ENCODE peak calls at places on chromosomes 13 and 19, in seven cellular contexts. J is sigmoid colon, X is nephron progenitor cell, M is GM10248, P is cardiac fibroblast, K is omental fat pad, W is AG10803. F is an unnamed sample.

GRCh38 chr13:98142427-98143156 is at the start of gene FARP1:
- DNase-seq in J (peak; percentile 86), X (peak; percentile 85), M (peak; percentile 65), P (peak; percentile 73), K (no peak), W (peak; percentile 65), F (peak; percentile 91)

GRCh38 chr13:94595006-94595942 is 678 bp downstream of the TGDS start:
- DNase-seq in J (no peak), X (peak; percentile 10), M (peak; percentile 27), P (peak; percentile 21), K (no peak), W (peak; percentile 17), F (no peak)

GRCh38 chr19:53881482-53882390 is at the start of gene PRKCG:
- DNase-seq in J (no peak), X (peak; percentile 83), M (peak; percentile 54), P (no peak), K (no peak), W (no peak), F (no peak)

GRCh38 chr13:109145631-109146030 is 516.2 kb downstream of the MYO16 start:
- DNase-seq in J (no peak), X (peak; percentile 28), M (peak; percentile 49), P (peak; percentile 85), K (no peak), W (peak; percentile 76), F (no peak)

GRCh38 chr13:98981596-98982195 is 3.8 kb upstream of the DOCK9 start:
- DNase-seq in J (no peak), X (no peak), M (no peak), P (no peak), K (no peak), W (peak; percentile 18), F (no peak)

GRCh38 chr19:15108145-15108844 is 1.1 kb downstream of the SYDE1 start:
- DNase-seq in J (no peak), X (no peak), M (no peak), P (no peak), K (no peak), W (peak; percentile 14), F (no peak)

GRCh38 chr19:5943623-5944022 is 29.6 kb downstream of the CAPS start:
- DNase-seq in J (no peak), X (no peak), M (no peak), P (peak; percentile 64), K (no peak), W (peak; percentile 47), F (no peak)

GRCh38 chr19:17394891-17395415 is 957 bp upstream of the CCDC194 start:
- DNase-seq in J (no peak), X (peak; percentile 50), M (peak; percentile 72), P (peak; percentile 60), K (no peak), W (peak; percentile 60), F (no peak)

GRCh38 chr19:16160445-16160942 is 12.8 kb downstream of the CIB3 start:
- DNase-seq in J (no peak), X (no peak), M (no peak), P (no peak), K (no peak), W (no peak), F (no peak)

GRCh38 chr13:35927554-35927953 is 203.6 kb downstream of the DCLK1 start:
- DNase-seq in J (peak; percentile 77), X (no peak), M (no peak), P (peak; percentile 69), K (no peak), W (peak; percentile 50), F (no peak)
- TF ChIP-seq CTCF in J (no peak), X (no peak), M (no peak), P (no peak), K (no peak), W (no peak), F (no peak)

GRCh38 chr13:113022391-113023216 is 53.6 kb downstream of the MCF2L start:
- DNase-seq in J (no peak), X (peak; percentile 52), M (no peak), P (no peak), K (no peak), W (no peak), F (no peak)

GRCh38 chr13:113021811-113022210 is 52.8 kb downstream of the MCF2L start:
- DNase-seq in J (no peak), X (no peak), M (no peak), P (no peak), K (no peak), W (no peak), F (no peak)

GRCh38 chr13:113023217-113023597 is 54.2 kb downstream of the MCF2L start:
- DNase-seq in J (no peak), X (no peak), M (no peak), P (peak; percentile 61), K (no peak), W (no peak), F (no peak)

GRCh38 chr13:113020323-113021080 is 51.5 kb downstream of the MCF2L start:
- DNase-seq in J (no peak), X (no peak), M (no peak), P (no peak), K (no peak), W (no peak), F (no peak)

DNA sequence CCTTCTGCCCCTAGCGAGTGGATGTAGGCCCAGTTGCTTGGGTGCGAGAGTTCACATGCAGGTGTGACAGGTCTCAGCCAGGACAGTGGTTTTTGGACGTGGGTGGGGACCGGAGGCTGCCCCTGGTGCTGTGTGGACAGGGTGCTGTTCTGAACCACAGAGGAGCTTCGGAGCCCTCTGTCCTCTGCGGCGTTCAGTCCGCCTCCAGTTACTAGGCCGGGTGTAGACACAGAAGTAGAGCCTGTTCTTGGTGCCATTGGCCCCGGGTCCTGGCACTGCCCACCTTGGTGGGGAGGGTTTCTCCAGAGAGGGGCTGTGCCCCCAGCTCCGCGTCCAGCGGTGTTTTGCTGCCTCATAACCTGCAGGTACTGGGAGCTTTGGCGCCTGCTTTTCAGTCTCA is 52.4 kb downstream of the MCF2L start:
- DNase-seq in J (no peak), X (no peak), M (no peak), P (no peak), K (no peak), W (no peak), F (no peak)
- TF ChIP-seq CTCF in J (no peak), X (no peak), M (no peak), P (no peak), K (no peak), W (no peak), F (no peak)

GRCh38 chr19:2199861-2200623 is 36.1 kb downstream of the PLEKHJ1 start:
- DNase-seq in J (no peak), X (no peak), M (no peak), P (no peak), K (no peak), W (no peak), F (no peak)

GRCh38 chr19:2197270-2197669 is 33.5 kb downstream of the DOT1L start:
- DNase-seq in J (no peak), X (no peak), M (no peak), P (no peak), K (no peak), W (no peak), F (no peak)

GRCh38 chr19:2201473-2202148 is 34.5 kb downstream of the PLEKHJ1 start:
- DNase-seq in J (no peak), X (no peak), M (no peak), P (no peak), K (no peak), W (no peak), F (no peak)

GRCh38 chr19:2198317-2198716 is 34.6 kb downstream of the DOT1L start:
- DNase-seq in J (no peak), X (no peak), M (no peak), P (no peak), K (no peak), W (no peak), F (no peak)

DNA sequence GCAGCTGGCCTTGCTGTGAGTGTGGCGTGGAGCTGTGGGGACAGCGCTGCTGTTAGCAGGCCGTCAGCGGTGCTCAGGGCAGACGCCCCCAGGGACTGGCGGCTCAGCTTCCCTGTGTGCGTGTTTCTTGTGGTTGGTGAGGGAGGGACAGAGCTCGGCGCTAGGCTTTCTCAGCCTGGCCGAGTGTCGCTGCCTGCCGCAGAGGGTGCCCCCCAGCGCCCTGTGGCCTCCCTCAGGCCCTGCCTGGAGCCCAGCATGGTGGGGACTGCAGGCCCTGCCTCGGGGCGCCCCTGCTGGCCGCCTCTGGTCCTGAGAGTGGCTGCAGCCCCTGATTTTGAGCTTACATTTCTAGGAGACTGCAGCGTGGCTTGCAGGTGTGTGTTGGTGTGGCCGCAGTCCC is 35.5 kb downstream of the DOT1L start:
- DNase-seq in J (no peak), X (peak; percentile 55), M (no peak), P (no peak), K (no peak), W (no peak), F (no peak)
- TF ChIP-seq CTCF in J (no peak), X (peak; percentile 54), M (peak; percentile 32), P (peak; percentile 28), K (no peak), W (no peak), F (peak; percentile 63)

GRCh38 chr13:33053397-33054066 is 37.3 kb downstream of the KL start:
- DNase-seq in J (no peak), X (no peak), M (no peak), P (no peak), K (no peak), W (peak; percentile 57), F (no peak)

GRCh38 chr13:33060815-33061214 is 44.6 kb downstream of the KL start:
- DNase-seq in J (no peak), X (no peak), M (no peak), P (no peak), K (no peak), W (no peak), F (no peak)

GRCh38 chr13:33052446-33052845 is 36.2 kb downstream of the KL start:
- DNase-seq in J (no peak), X (no peak), M (no peak), P (peak; percentile 35), K (no peak), W (peak; percentile 79), F (no peak)

GRCh38 chr13:33058816-33059215 is 42.6 kb downstream of the KL start:
- DNase-seq in J (no peak), X (no peak), M (no peak), P (no peak), K (no peak), W (no peak), F (no peak)

GRCh38 chr13:33057019-33057785 is 41.0 kb downstream of the KL start:
- DNase-seq in J (no peak), X (no peak), M (peak; percentile 49), P (peak; percentile 42), K (no peak), W (peak; percentile 15), F (no peak)
- TF ChIP-seq CTCF in J (no peak), X (no peak), M (peak; percentile 21), P (peak; percentile 64), K (no peak), W (peak; percentile 57), F (peak; percentile 62)

GRCh38 chr13:74290324-74290773 is 156.1 kb upstream of the KLF12 start:
- DNase-seq in J (no peak), X (no peak), M (peak; percentile 8), P (peak; percentile 92), K (no peak), W (peak; percentile 88), F (no peak)
- TF ChIP-seq CTCF in J (no peak), X (no peak), M (no peak), P (no peak), K (no peak), W (peak; percentile 1), F (no peak)

DNA sequence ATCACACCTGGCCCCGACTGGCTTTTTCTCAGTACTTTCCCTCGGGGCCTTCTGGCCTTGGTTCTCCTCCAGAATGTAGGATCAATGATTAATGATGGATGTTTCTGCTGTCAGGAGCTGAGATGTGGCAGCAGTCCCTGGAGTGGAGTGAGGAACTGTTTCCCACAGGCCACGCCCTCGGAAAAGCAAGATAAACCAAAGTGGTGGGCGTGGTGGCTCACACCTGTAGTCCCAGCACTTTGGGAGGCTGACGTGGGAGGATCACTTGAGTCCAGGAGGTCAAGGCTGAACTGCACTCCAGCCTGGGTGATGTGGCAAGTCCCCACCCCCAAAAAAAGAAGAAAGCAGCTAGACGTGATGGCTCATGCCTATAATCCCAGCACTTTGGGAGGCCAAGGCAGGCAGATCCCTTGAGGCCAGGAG is 7.1 kb upstream of the SHFL start:
- DNase-seq in J (no peak), X (no peak), M (no peak), P (no peak), K (no peak), W (no peak), F (no peak)
- TF ChIP-seq CTCF in J (no peak), X (no peak), M (no peak), P (no peak), K (no peak), W (no peak), F (no peak)

F was measured in type B pancreatic cell.